ENCODE peak calls at places on chromosome 15, in seven cellular contexts. O, P, F, H, Y, L and E are unnamed samples.

GRCh38 chr15:68599560-68600071 is 20.8 kb downstream of the CORO2B start:
- DNase-seq in O (no peak), P (no peak), F (no peak), H (no peak), Y (peak), L (no peak), E (no peak)

GRCh38 chr15:77020348-77021087 is 25.6 kb downstream of the PSTPIP1 start:
- DNase-seq in O (no peak), P (no peak), F (no peak), H (no peak), Y (no peak), L (no peak), E (no peak)

GRCh38 chr15:75760689-75761435 is 48.2 kb upstream of the CSPG4 start:
- DNase-seq in O (no peak), P (no peak), F (no peak), H (no peak), Y (no peak), L (no peak), E (no peak)

GRCh38 chr15:53693729-53694533 is 65.5 kb downstream of the WDR72 start:
- DNase-seq in O (no peak), P (no peak), F (no peak), H (no peak), Y (no peak), L (no peak), E (no peak)

GRCh38 chr15:67820992-67821783 is 4.1 kb upstream of the SKOR1 start:
- DNase-seq in O (no peak), P (no peak), F (peak), H (no peak), Y (no peak), L (peak), E (no peak)

GRCh38 chr15:68057758-68058157 is 3.6 kb downstream of the PIAS1 start:
- DNase-seq in O (no peak), P (no peak), F (no peak), H (no peak), Y (no peak), L (peak), E (no peak)

GRCh38 chr15:101025116-101025885 is 106.1 kb downstream of the LRRK1 start:
- DNase-seq in O (no peak), P (no peak), F (no peak), H (no peak), Y (no peak), L (no peak), E (no peak)

GRCh38 chr15:38069001-38069400 is 134.6 kb downstream of the TMCO5A start:
- DNase-seq in O (no peak), P (peak), F (no peak), H (no peak), Y (peak), L (no peak), E (no peak)

GRCh38 chr15:87747106-87747505 is 509.4 kb downstream of the NTRK3 start:
- DNase-seq in O (no peak), P (no peak), F (no peak), H (no peak), Y (no peak), L (no peak), E (no peak)

GRCh38 chr15:50773389-50773788 is 7.9 kb upstream of the SPPL2A start:
- DNase-seq in O (no peak), P (no peak), F (no peak), H (no peak), Y (no peak), L (no peak), E (no peak)

GRCh38 chr15:27479232-27480140 is 508.5 kb downstream of the GABRG3 start:
- DNase-seq in O (no peak), P (no peak), F (no peak), H (no peak), Y (no peak), L (no peak), E (no peak)

GRCh38 chr15:76345269-76345879 is 8.8 kb downstream of the ISL2 start:
- DNase-seq in O (no peak), P (no peak), F (no peak), H (no peak), Y (no peak), L (no peak), E (no peak)

GRCh38 chr15:84601555-84601838 is 688 bp downstream of the ZSCAN2 start:
- DNase-seq in O (no peak), P (no peak), F (no peak), H (no peak), Y (no peak), L (no peak), E (no peak)

GRCh38 chr15:90911302-90911623 is 8.2 kb downstream of the MAN2A2 start:
- DNase-seq in O (no peak), P (no peak), F (no peak), H (no peak), Y (no peak), L (no peak), E (no peak)

GRCh38 chr15:63030101-63030528 is 12.4 kb upstream of the TPM1 start:
- DNase-seq in O (no peak), P (no peak), F (no peak), H (no peak), Y (no peak), L (no peak), E (no peak)

GRCh38 chr15:70585707-70586034 is 177.7 kb downstream of the UACA start:
- DNase-seq in O (no peak), P (no peak), F (no peak), H (no peak), Y (no peak), L (peak), E (no peak)

GRCh38 chr15:38050529-38050928 is 116.1 kb downstream of the TMCO5A start:
- DNase-seq in O (no peak), P (no peak), F (no peak), H (no peak), Y (no peak), L (no peak), E (no peak)

GRCh38 chr15:101115887-101116680 is 135.8 kb downstream of the CHSY1 start:
- DNase-seq in O (no peak), P (no peak), F (no peak), H (no peak), Y (no peak), L (no peak), E (no peak)

GRCh38 chr15:82159922-82160321 is 102.6 kb downstream of the EFL1 start:
- DNase-seq in O (peak), P (no peak), F (no peak), H (no peak), Y (no peak), L (no peak), E (peak)

GRCh38 chr15:25693321-25694237 is 169.5 kb downstream of the ATP10A start:
- DNase-seq in O (no peak), P (no peak), F (peak), H (no peak), Y (peak), L (peak), E (no peak)

GRCh38 chr15:96947830-96948229 is 617.3 kb downstream of the NR2F2 start:
- DNase-seq in O (no peak), P (no peak), F (no peak), H (no peak), Y (peak), L (no peak), E (no peak)

GRCh38 chr15:48472756-48473155 is 141.5 kb downstream of the DUT start:
- DNase-seq in O (no peak), P (no peak), F (no peak), H (no peak), Y (no peak), L (no peak), E (no peak)

GRCh38 chr15:67865766-67866165 is 25.9 kb upstream of the RNU6-1 start:
- DNase-seq in O (no peak), P (no peak), F (no peak), H (no peak), Y (no peak), L (no peak), E (no peak)

GRCh38 chr15:94053626-94054025 is 177.7 kb upstream of the MCTP2 start:
- DNase-seq in O (no peak), P (no peak), F (no peak), H (no peak), Y (no peak), L (no peak), E (no peak)

GRCh38 chr15:86432861-86433260 is 353.2 kb downstream of the AGBL1 start:
- DNase-seq in O (no peak), P (no peak), F (no peak), H (no peak), Y (no peak), L (no peak), E (no peak)

GRCh38 chr15:52787549-52788098 is 2.5 kb downstream of the ONECUT1 start:
- DNase-seq in O (no peak), P (no peak), F (no peak), H (no peak), Y (no peak), L (no peak), E (no peak)

GRCh38 chr15:83698294-83698693 is 44.4 kb downstream of the ADAMTSL3 start:
- DNase-seq in O (no peak), P (no peak), F (no peak), H (no peak), Y (no peak), L (no peak), E (no peak)

GRCh38 chr15:73582961-73583360 is 50.2 kb downstream of the NPTN start:
- DNase-seq in O (no peak), P (no peak), F (no peak), H (no peak), Y (no peak), L (no peak), E (no peak)

GRCh38 chr15:73583568-73583967 is 49.6 kb downstream of the NPTN start:
- DNase-seq in O (no peak), P (no peak), F (no peak), H (no peak), Y (no peak), L (no peak), E (no peak)

GRCh38 chr15:73586006-73586654 is 47.1 kb downstream of the NPTN start:
- DNase-seq in O (no peak), P (no peak), F (no peak), H (no peak), Y (no peak), L (no peak), E (no peak)

GRCh38 chr15:73584699-73585420 is 48.3 kb downstream of the NPTN start:
- DNase-seq in O (no peak), P (no peak), F (no peak), H (no peak), Y (no peak), L (no peak), E (no peak)
- TF ChIP-seq SIN3A in O (no peak), P (no peak), F (no peak), H (no peak), Y (no peak), L (no peak), E (no peak)

DNA sequence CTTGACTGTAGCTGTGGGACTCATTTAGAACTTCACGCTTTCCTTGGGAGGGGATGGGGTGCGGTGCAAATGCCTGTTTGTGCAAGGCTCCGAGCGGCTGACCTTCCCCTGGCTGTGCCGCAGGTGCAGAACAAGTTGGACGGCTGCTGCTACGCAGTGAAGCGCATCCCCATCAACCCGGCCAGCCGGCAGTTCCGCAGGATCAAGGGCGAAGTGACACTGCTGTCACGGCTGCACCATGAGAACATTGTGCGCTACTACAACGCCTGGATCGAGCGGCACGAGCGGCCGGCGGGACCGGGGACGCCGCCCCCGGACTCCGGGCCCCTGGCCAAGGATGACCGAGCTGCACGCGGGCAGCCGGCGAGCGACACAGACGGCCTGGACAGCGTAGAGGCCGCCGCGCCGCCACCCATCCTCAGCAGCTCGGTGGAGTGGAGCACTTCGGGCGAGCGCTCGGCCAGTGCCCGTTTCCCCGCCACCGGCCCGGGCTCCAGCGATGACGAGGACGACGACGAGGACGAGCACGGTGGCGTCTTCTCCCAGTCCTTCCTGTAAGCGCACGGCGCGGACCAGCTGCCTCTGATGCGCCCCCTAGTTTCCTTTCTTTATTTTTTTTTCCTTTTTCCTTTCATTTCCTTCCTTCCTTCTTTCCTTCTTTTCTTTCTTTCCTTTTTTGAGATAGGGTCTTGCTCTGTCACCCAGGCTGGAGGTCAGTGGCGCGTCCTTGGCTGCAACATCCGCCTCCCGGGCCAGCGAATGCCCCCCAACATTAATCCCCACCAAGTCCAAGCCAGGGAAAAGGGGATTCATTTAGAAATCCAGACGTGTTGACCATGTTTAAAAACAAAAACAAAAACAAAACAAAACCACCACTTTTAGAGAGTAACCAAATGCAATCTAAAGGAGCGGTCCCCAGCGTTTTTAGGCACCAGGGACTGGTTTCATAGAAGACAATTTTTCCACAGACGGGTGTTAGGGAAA is 42.7 kb downstream of the EIF2AK4 start:
- DNase-seq in O (no peak), P (no peak), F (no peak), H (peak), Y (peak), L (peak), E (no peak)
- TF ChIP-seq SIN3A in O (no peak), P (no peak), F (no peak), H (no peak), Y (peak), L (no peak), E (no peak)

DNA sequence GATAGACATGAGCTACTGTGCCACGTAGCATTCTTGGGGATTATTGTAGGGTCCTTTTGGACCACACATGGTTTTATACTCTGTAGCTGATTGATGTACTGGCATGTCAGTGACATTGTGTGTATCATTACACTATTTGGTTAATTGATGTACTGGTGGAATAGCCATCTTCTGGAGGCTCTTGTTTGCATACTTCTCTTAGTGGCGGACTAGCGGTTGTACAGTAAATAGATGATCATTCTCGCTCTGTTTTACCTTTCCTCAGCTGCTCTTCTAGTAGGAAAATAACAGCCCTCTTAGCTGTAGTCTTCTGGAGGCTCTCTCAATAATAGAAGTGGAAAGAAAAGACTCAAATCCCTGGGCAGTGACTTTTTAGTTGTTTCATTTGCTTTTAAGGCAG is 24.8 kb downstream of the IGF1R start:
- DNase-seq in O (no peak), P (no peak), F (no peak), H (no peak), Y (no peak), L (peak), E (no peak)
- TF ChIP-seq SIN3A in O (no peak), P (no peak), F (no peak), H (no peak), Y (no peak), L (no peak), E (no peak)

GRCh38 chr15:64858136-64858535 is 16.4 kb downstream of the PLEKHO2 start:
- DNase-seq in O (no peak), P (no peak), F (no peak), H (no peak), Y (no peak), L (no peak), E (no peak)

GRCh38 chr15:64855206-64856000 is 13.7 kb downstream of the PLEKHO2 start:
- DNase-seq in O (no peak), P (no peak), F (no peak), H (no peak), Y (no peak), L (no peak), E (no peak)

GRCh38 chr15:64856429-64857145 is 14.9 kb downstream of the PLEKHO2 start:
- DNase-seq in O (no peak), P (no peak), F (no peak), H (no peak), Y (peak), L (peak), E (no peak)

GRCh38 chr15:64859226-64859625 is 17.5 kb downstream of the PLEKHO2 start:
- DNase-seq in O (no peak), P (no peak), F (no peak), H (no peak), Y (no peak), L (no peak), E (no peak)

GRCh38 chr15:64857421-64857820 is 15.7 kb downstream of the PLEKHO2 start:
- DNase-seq in O (no peak), P (no peak), F (no peak), H (no peak), Y (no peak), L (no peak), E (no peak)
- TF ChIP-seq SIN3A in O (no peak), P (no peak), F (no peak), H (no peak), Y (no peak), L (no peak), E (no peak)

DNA sequence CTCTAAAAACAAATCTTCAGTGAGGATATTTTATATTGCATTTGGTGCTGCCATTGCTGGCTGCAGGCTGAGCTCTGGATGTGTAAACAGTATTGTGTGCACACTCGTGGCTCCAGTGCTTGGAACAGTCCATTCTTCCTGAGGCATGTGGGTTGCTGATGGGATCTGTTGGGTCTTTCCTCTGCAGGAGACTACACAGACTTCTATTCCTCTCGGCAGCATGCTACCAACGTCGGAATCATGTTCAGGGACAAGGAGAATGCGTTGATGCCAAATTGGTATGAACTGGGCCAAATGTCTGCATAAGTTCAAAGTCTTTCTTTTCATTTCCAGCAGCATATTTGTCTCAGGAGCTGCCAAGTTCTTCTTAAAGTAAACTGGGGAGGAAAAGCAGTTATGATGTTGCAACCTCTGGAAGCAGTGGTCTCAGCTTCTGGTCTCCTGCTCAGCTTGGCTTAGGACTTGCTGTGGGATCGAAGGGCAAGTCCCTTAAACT is 9.3 kb downstream of the FAH start:
- DNase-seq in O (no peak), P (no peak), F (no peak), H (no peak), Y (no peak), L (peak), E (no peak)
- TF ChIP-seq SIN3A in O (no peak), P (no peak), F (no peak), H (no peak), Y (no peak), L (no peak), E (no peak)

DNA sequence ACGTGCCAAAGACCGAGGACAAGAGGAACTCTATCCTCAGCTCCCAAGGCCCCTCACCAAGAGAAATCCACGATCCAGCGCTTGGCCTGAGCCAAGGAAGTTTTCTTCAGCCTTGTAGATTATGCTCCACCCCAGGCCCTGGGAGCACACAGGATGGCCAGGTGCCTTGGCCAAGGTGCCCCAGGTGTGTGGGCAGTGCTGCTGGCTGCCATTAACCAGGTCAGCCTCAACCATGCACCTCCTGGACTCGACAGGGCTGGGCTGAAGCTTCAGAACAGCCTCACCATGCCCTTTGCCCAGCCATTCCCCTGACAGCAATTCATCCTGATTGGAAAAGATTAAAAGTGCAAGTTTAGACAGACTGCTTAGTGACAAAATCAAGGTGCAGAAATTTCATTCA is 10.9 kb upstream of the MESP1 start:
- DNase-seq in O (no peak), P (no peak), F (no peak), H (no peak), Y (no peak), L (no peak), E (no peak)
- TF ChIP-seq SIN3A in O (no peak), P (no peak), F (no peak), H (no peak), Y (no peak), L (no peak), E (no peak)

DNA sequence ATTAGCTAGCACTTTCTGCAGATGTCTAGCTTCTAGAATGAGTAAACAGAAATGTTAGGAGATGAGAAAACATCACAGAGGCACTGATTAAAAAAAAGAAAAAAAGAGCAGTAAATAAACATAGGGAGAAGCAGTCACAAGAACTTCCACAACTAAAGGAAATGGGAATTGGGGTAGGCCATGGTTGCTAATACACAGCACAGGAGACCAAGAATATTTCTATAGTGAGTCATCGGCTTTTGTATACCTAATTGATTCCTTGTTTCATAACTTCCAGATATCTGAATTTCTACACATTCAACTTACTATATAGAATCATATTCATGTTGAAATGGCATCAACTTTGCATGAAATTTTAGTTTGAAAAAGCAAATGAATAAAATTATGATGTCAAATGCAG is 47.3 kb upstream of the TCF12 start:
- DNase-seq in O (no peak), P (no peak), F (no peak), H (no peak), Y (no peak), L (peak), E (peak)
- TF ChIP-seq SIN3A in O (no peak), P (no peak), F (no peak), H (no peak), Y (no peak), L (no peak), E (no peak)

DNA sequence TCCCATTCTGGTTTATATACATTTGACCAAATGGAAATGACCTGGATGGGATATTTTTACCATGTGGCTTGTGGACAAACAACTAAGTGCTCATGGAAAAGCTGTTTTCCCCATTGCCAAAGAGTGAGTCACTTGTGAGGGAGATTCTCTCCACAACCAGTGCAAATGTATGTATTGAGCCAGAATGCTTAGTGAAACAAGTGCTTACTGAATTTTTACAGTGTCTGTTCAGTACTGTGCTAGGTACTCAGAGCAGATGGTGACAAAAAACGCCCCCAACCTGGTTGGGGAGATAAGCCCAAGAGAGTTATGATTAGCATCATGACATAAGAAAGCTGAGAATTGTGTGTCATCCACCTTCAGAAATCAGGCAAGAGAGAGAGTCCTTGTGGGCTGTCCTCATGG is 2.3 kb downstream of the CHP1 start:
- DNase-seq in O (no peak), P (no peak), F (peak), H (no peak), Y (no peak), L (peak), E (no peak)
- TF ChIP-seq SIN3A in O (no peak), P (no peak), F (no peak), H (no peak), Y (no peak), L (no peak), E (no peak)